ENCODE peak calls at places on chromosome 2, in nine cellular contexts. One of them, this sample, is unnamed.
A peak's percentile ranks its signal among the peaks of the same experiment; 100 is the strongest.

GRCh38 chr2:199128476-199129214 is 329.1 kb downstream of the SATB2 start:
- DNase-seq in amniotic epithelial cell: no peak
- DNase-seq in psoas muscle: no peak
- DNase-seq in NAMALWA: no peak
- DNase-seq in CD8-positive, alpha-beta T cell: no peak
- DNase-seq in NCI-H510A treated with DMSO at 0.1 percent for 48 hours: no peak
- DNase-seq in NCI-H1092 treated with DMSO at 0.1 percent for 48 hours: no peak
- DNase-seq in naive B cell: no peak
- DNase-seq in adrenal gland: no peak
- DNase-seq in this sample: no peak

GRCh38 chr2:50849205-50849604 is 182.7 kb downstream of the NRXN1 start:
- DNase-seq in amniotic epithelial cell: no peak
- DNase-seq in psoas muscle: no peak
- DNase-seq in NCI-H1092 treated with DMSO at 0.1 percent for 48 hours: no peak
- DNase-seq in CD8-positive, alpha-beta T cell: no peak
- DNase-seq in NAMALWA: no peak
- DNase-seq in adrenal gland: no peak
- DNase-seq in NCI-H510A treated with DMSO at 0.1 percent for 48 hours: no peak
- DNase-seq in naive B cell: no peak
- DNase-seq in this sample: no peak

GRCh38 chr2:239179851-239180371 is 220.9 kb downstream of the HDAC4 start:
- DNase-seq in adrenal gland: no peak
- DNase-seq in NAMALWA: no peak
- DNase-seq in NCI-H510A treated with DMSO at 0.1 percent for 48 hours: no peak
- DNase-seq in naive B cell: no peak
- DNase-seq in NCI-H1092 treated with DMSO at 0.1 percent for 48 hours: no peak
- DNase-seq in amniotic epithelial cell: no peak
- DNase-seq in CD8-positive, alpha-beta T cell: no peak
- DNase-seq in psoas muscle: no peak
- DNase-seq in this sample: no peak

GRCh38 chr2:72965770-72966430 is 48.6 kb downstream of the EMX1 start:
- DNase-seq in amniotic epithelial cell: peak; percentile 55
- DNase-seq in NCI-H1092 treated with DMSO at 0.1 percent for 48 hours: no peak
- DNase-seq in CD8-positive, alpha-beta T cell: no peak
- DNase-seq in NAMALWA: no peak
- DNase-seq in naive B cell: no peak
- DNase-seq in NCI-H510A treated with DMSO at 0.1 percent for 48 hours: no peak
- DNase-seq in psoas muscle: no peak
- DNase-seq in adrenal gland: no peak
- DNase-seq in this sample: no peak

GRCh38 chr2:197925204-197925603 is 120.8 kb downstream of the PLCL1 start:
- DNase-seq in psoas muscle: no peak
- DNase-seq in amniotic epithelial cell: no peak
- DNase-seq in naive B cell: no peak
- DNase-seq in NCI-H510A treated with DMSO at 0.1 percent for 48 hours: no peak
- DNase-seq in NCI-H1092 treated with DMSO at 0.1 percent for 48 hours: no peak
- DNase-seq in NAMALWA: no peak
- DNase-seq in adrenal gland: no peak
- DNase-seq in CD8-positive, alpha-beta T cell: no peak
- DNase-seq in this sample: no peak

GRCh38 chr2:1605659-1606400 is 138.5 kb downstream of the PXDN start:
- DNase-seq in NAMALWA: no peak
- DNase-seq in adrenal gland: no peak
- DNase-seq in amniotic epithelial cell: no peak
- DNase-seq in naive B cell: peak; percentile 33
- DNase-seq in NCI-H510A treated with DMSO at 0.1 percent for 48 hours: no peak
- DNase-seq in psoas muscle: peak; percentile 38
- DNase-seq in CD8-positive, alpha-beta T cell: no peak
- DNase-seq in NCI-H1092 treated with DMSO at 0.1 percent for 48 hours: no peak
- DNase-seq in this sample: no peak

GRCh38 chr2:206158563-206159345 is 490 bp downstream of the NDUFS1 start:
- DNase-seq in NCI-H1092 treated with DMSO at 0.1 percent for 48 hours: peak; percentile 44
- DNase-seq in amniotic epithelial cell: peak; percentile 36
- DNase-seq in NCI-H510A treated with DMSO at 0.1 percent for 48 hours: peak; percentile 36
- DNase-seq in psoas muscle: no peak
- DNase-seq in adrenal gland: no peak
- DNase-seq in NAMALWA: peak; percentile 45
- DNase-seq in naive B cell: no peak
- DNase-seq in CD8-positive, alpha-beta T cell: no peak
- DNase-seq in this sample: no peak

GRCh38 chr2:140998577-140998976 is 1132.2 kb downstream of the LRP1B start:
- DNase-seq in adrenal gland: no peak
- DNase-seq in amniotic epithelial cell: peak; percentile 18
- DNase-seq in NCI-H510A treated with DMSO at 0.1 percent for 48 hours: no peak
- DNase-seq in CD8-positive, alpha-beta T cell: no peak
- DNase-seq in NCI-H1092 treated with DMSO at 0.1 percent for 48 hours: no peak
- DNase-seq in naive B cell: no peak
- DNase-seq in NAMALWA: no peak
- DNase-seq in psoas muscle: no peak
- DNase-seq in this sample: no peak

GRCh38 chr2:9556121-9556869 is 665 bp upstream of the ADAM17 start:
- DNase-seq in adrenal gland: no peak
- DNase-seq in naive B cell: no peak
- DNase-seq in NCI-H510A treated with DMSO at 0.1 percent for 48 hours: no peak
- DNase-seq in NAMALWA: peak; percentile 72
- DNase-seq in amniotic epithelial cell: peak; percentile 45
- DNase-seq in NCI-H1092 treated with DMSO at 0.1 percent for 48 hours: peak; percentile 41
- DNase-seq in psoas muscle: no peak
- DNase-seq in CD8-positive, alpha-beta T cell: no peak
- DNase-seq in this sample: no peak

GRCh38 chr2:3628800-3629199 is 29.2 kb upstream of the ALLC start:
- DNase-seq in NAMALWA: peak; percentile 19
- DNase-seq in CD8-positive, alpha-beta T cell: no peak
- DNase-seq in amniotic epithelial cell: no peak
- DNase-seq in naive B cell: no peak
- DNase-seq in psoas muscle: no peak
- DNase-seq in NCI-H510A treated with DMSO at 0.1 percent for 48 hours: peak; percentile 45
- DNase-seq in NCI-H1092 treated with DMSO at 0.1 percent for 48 hours: peak; percentile 42
- DNase-seq in adrenal gland: peak; percentile 10
- DNase-seq in this sample: no peak

GRCh38 chr2:53545159-53546055 is 222.2 kb upstream of the CHAC2 start:
- DNase-seq in amniotic epithelial cell: no peak
- DNase-seq in adrenal gland: no peak
- DNase-seq in CD8-positive, alpha-beta T cell: no peak
- DNase-seq in naive B cell: no peak
- DNase-seq in NCI-H510A treated with DMSO at 0.1 percent for 48 hours: no peak
- DNase-seq in NAMALWA: no peak
- DNase-seq in psoas muscle: no peak
- DNase-seq in NCI-H1092 treated with DMSO at 0.1 percent for 48 hours: peak; percentile 46
- DNase-seq in this sample: no peak

GRCh38 chr2:158099716-158100115 is 2.0 kb upstream of the UPP2 start:
- DNase-seq in adrenal gland: no peak
- DNase-seq in amniotic epithelial cell: peak; percentile 4
- DNase-seq in NCI-H1092 treated with DMSO at 0.1 percent for 48 hours: no peak
- DNase-seq in naive B cell: no peak
- DNase-seq in NAMALWA: no peak
- DNase-seq in psoas muscle: no peak
- DNase-seq in CD8-positive, alpha-beta T cell: no peak
- DNase-seq in NCI-H510A treated with DMSO at 0.1 percent for 48 hours: no peak
- DNase-seq in this sample: no peak

GRCh38 chr2:20530520-20530919 is 83.6 kb downstream of the RHOB start:
- DNase-seq in adrenal gland: no peak
- DNase-seq in amniotic epithelial cell: no peak
- DNase-seq in NAMALWA: no peak
- DNase-seq in NCI-H510A treated with DMSO at 0.1 percent for 48 hours: no peak
- DNase-seq in naive B cell: no peak
- DNase-seq in NCI-H1092 treated with DMSO at 0.1 percent for 48 hours: no peak
- DNase-seq in CD8-positive, alpha-beta T cell: no peak
- DNase-seq in psoas muscle: no peak
- DNase-seq in this sample: no peak